ENCODE peak calls at places on chromosomes 3 and 15, in four cellular contexts. Q, K, P and A are unnamed samples.

GRCh38 chr3:117483839-117484238 is 774.3 kb downstream of the TUSC7 start:
- DNase-seq in Q (no peak), K (no peak), P (no peak), A (no peak)

GRCh38 chr3:153553605-153553945 is 391.5 kb downstream of the RAP2B start:
- DNase-seq in Q (no peak), K (no peak), P (no peak), A (no peak)

GRCh38 chr3:129605593-129606521 is 619 bp downstream of the PLXND1 start:
- DNase-seq in Q (peak; percentile 85), K (no peak), P (peak; percentile 44), A (peak; percentile 76)

GRCh38 chr3:42340466-42340865 is 69.9 kb downstream of the LYZL4 start:
- DNase-seq in Q (no peak), K (no peak), P (no peak), A (no peak)

GRCh38 chr3:16927485-16927884 is 42.7 kb downstream of the PLCL2 start:
- DNase-seq in Q (no peak), K (no peak), P (no peak), A (no peak)

GRCh38 chr15:96586901-96587300 is 256.4 kb downstream of the NR2F2 start:
- DNase-seq in Q (no peak), K (no peak), P (no peak), A (no peak)

GRCh38 chr15:78938608-78939488 is 6.0 kb downstream of the CTSH start:
- DNase-seq in Q (no peak), K (no peak), P (no peak), A (no peak)

GRCh38 chr3:71478568-71478967 is 105.0 kb downstream of the FOXP1 start:
- DNase-seq in Q (no peak), K (no peak), P (no peak), A (peak; percentile 23)

GRCh38 chr3:195185574-195185973 is 85.4 kb downstream of the XXYLT1 start:
- DNase-seq in Q (no peak), K (no peak), P (no peak), A (no peak)

GRCh38 chr3:132231633-132232032 is 85.6 kb upstream of the ACP3 start:
- DNase-seq in Q (no peak), K (no peak), P (no peak), A (peak; percentile 39)

GRCh38 chr3:146161725-146162047 is 702 bp upstream of the PLOD2 start:
- DNase-seq in Q (peak; percentile 80), K (no peak), P (no peak), A (no peak)

GRCh38 chr3:102142379-102143058 is 292.3 kb upstream of the ZPLD1 start:
- DNase-seq in Q (peak; percentile 42), K (no peak), P (no peak), A (no peak)

GRCh38 chr3:157081681-157082210 is 78.2 kb downstream of the CCNL1 start:
- DNase-seq in Q (peak; percentile 97), K (peak; percentile 98), P (peak; percentile 93), A (peak; percentile 90)